ENCODE peak calls at places on chromosomes 5 and 9, in four cellular contexts. D is A549, O is K562, F is H1. Z is an unnamed sample.

GRCh38 chr5:60797482-60798153 is 46.5 kb downstream of the ELOVL7 start:
- DNase-seq in D (no peak), O (no peak), F (no peak), Z (no peak)

GRCh38 chr5:151051066-151051930 is 29.5 kb downstream of the TNIP1 start:
- DNase-seq in O (peak; percentile 75), F (peak; percentile 63), D (peak; percentile 83), Z (peak; percentile 68)

GRCh38 chr5:137605377-137605776 is 106.3 kb upstream of the SPOCK1 start:
- DNase-seq in D (no peak), F (no peak), O (no peak), Z (no peak)

GRCh38 chr9:133003671-133004090 is 25.2 kb downstream of the GFI1B start:
- DNase-seq in F (peak; percentile 49), D (no peak), O (no peak), Z (no peak)

GRCh38 chr5:8961956-8962355 is 583.9 kb downstream of the SEMA5A start:
- DNase-seq in F (no peak), D (no peak), O (no peak), Z (no peak)

GRCh38 chr5:151034422-151035379 is 14.3 kb downstream of the GPX3 start:
- DNase-seq in D (no peak), F (no peak), O (no peak), Z (no peak)

GRCh38 chr5:134435525-134435924 is 23.8 kb upstream of the CDKN2AIPNL start:
- DNase-seq in D (peak; percentile 29), O (no peak), F (no peak), Z (no peak)

GRCh38 chr5:10351199-10351881 is 2.2 kb upstream of the MARCHF6 start:
- DNase-seq in O (no peak), F (no peak), D (no peak), Z (peak; percentile 41)

GRCh38 chr9:1880038-1880565 is 135.0 kb upstream of the SMARCA2 start:
- DNase-seq in F (no peak), D (no peak), O (no peak), Z (no peak)

GRCh38 chr5:96283589-96283988 is 149.5 kb downstream of the PCSK1 start:
- DNase-seq in D (no peak), O (no peak), F (no peak), Z (no peak)

GRCh38 chr9:105447814-105448812 is at the start of gene FSD1L:
- DNase-seq in F (peak; percentile 65), O (peak; percentile 98), D (peak; percentile 93), Z (peak; percentile 84)

GRCh38 chr5:19584131-19584530 is 403.9 kb downstream of the CDH18 start:
- DNase-seq in D (no peak), F (no peak), O (no peak), Z (no peak)

GRCh38 chr9:109166171-109166770 is 778 bp downstream of the FRRS1L start:
- DNase-seq in D (no peak), F (no peak), O (no peak), Z (no peak)

GRCh38 chr9:134063088-134063875 is 4.5 kb downstream of the BRD3 start:
- DNase-seq in F (no peak), O (no peak), D (no peak), Z (no peak)

GRCh38 chr9:127396253-127396807 is 639 bp upstream of the SLC2A8 start:
- DNase-seq in F (no peak), O (no peak), D (no peak), Z (no peak)

GRCh38 chr9:94612071-94612470 is 18.4 kb upstream of the FBP2 start:
- DNase-seq in O (no peak), D (no peak), F (no peak), Z (peak; percentile 56)

GRCh38 chr5:68240196-68240595 is 24.6 kb downstream of the PIK3R1 start:
- DNase-seq in O (no peak), D (no peak), F (no peak), Z (no peak)

GRCh38 chr5:56170557-56170956 is 62.6 kb downstream of the ANKRD55 start:
- DNase-seq in O (no peak), D (no peak), F (no peak), Z (no peak)

GRCh38 chr5:41186143-41186542 is 27.2 kb downstream of the C6 start:
- DNase-seq in F (no peak), D (no peak), O (no peak), Z (no peak)

GRCh38 chr5:81003987-81004386 is 43.8 kb downstream of the RASGRF2 start:
- DNase-seq in D (no peak), O (no peak), F (no peak), Z (no peak)

GRCh38 chr5:199821-200645 is 8.7 kb downstream of the LRRC14B start:
- DNase-seq in O (no peak), F (no peak), D (no peak), Z (no peak)

GRCh38 chr5:133753856-133754255 is 141.5 kb upstream of the FSTL4 start:
- DNase-seq in D (no peak), O (no peak), F (no peak), Z (no peak)

GRCh38 chr9:113916931-113917330 is 40.8 kb downstream of the ZNF618 start:
- DNase-seq in D (no peak), F (no peak), O (no peak), Z (no peak)

GRCh38 chr5:158880514-158881001 is 219.2 kb downstream of the EBF1 start:
- DNase-seq in D (no peak), F (no peak), O (no peak), Z (no peak)

GRCh38 chr5:27191786-27192505 is 153.6 kb upstream of the CDH9 start:
- DNase-seq in D (no peak), F (no peak), O (no peak), Z (no peak)

GRCh38 chr9:4549751-4550295 is 59.6 kb downstream of the SLC1A1 start:
- DNase-seq in F (no peak), D (no peak), O (no peak), Z (no peak)

GRCh38 chr9:93182572-93182971 is 1.4 kb upstream of the WNK2 start:
- DNase-seq in O (no peak), F (no peak), D (no peak), Z (peak; percentile 51)

GRCh38 chr5:108820983-108821382 is 73.3 kb downstream of the FER start:
- DNase-seq in D (no peak), F (no peak), O (no peak), Z (no peak)

GRCh38 chr9:92970467-92970923 is 23.2 kb downstream of the FGD3 start:
- DNase-seq in O (no peak), F (peak; percentile 72), D (no peak), Z (no peak)

GRCh38 chr5:179212870-179213269 is 132.4 kb downstream of the ADAMTS2 start:
- DNase-seq in D (no peak), O (no peak), F (no peak), Z (no peak)

GRCh38 chr5:160174290-160174689 is 55.0 kb upstream of the FABP6 start:
- DNase-seq in O (no peak), F (no peak), D (no peak), Z (no peak)

GRCh38 chr9:70587143-70587710 is 172.8 kb upstream of the KLF9 start:
- DNase-seq in F (no peak), D (no peak), O (no peak), Z (no peak)

GRCh38 chr5:75992677-75993582 is 90.3 kb upstream of the SV2C start:
- DNase-seq in D (no peak), O (no peak), F (no peak), Z (no peak)

GRCh38 chr5:167793700-167794099 is 497.7 kb upstream of the WWC1 start:
- DNase-seq in D (no peak), F (no peak), O (no peak), Z (no peak)

GRCh38 chr9:21746550-21746949 is 55.9 kb upstream of the MTAP start:
- DNase-seq in O (no peak), D (no peak), F (no peak), Z (no peak)
- TF ChIP-seq RNF2 in O (no peak), D (no peak), F (no peak), Z (no peak)

GRCh38 chr5:177303925-177304391 is 359 bp downstream of the PRELID1 start:
- DNase-seq in O (peak; percentile 58), F (no peak), D (no peak), Z (no peak)
- TF ChIP-seq RNF2 in O (no peak), F (no peak), D (no peak), Z (no peak)

GRCh38 chr5:36795366-36795765 is 81.2 kb upstream of the NIPBL start:
- DNase-seq in O (no peak), F (no peak), D (no peak), Z (no peak)

GRCh38 chr5:36792560-36793180 is 83.9 kb upstream of the NIPBL start:
- DNase-seq in F (no peak), D (no peak), O (no peak), Z (no peak)

GRCh38 chr5:36790847-36791246 is 85.7 kb upstream of the NIPBL start:
- DNase-seq in F (no peak), O (no peak), D (no peak), Z (no peak)

GRCh38 chr5:36801521-36801920 is 75.0 kb upstream of the NIPBL start:
- DNase-seq in D (no peak), F (no peak), O (no peak), Z (no peak)

GRCh38 chr5:36796171-36796570 is 80.4 kb upstream of the NIPBL start:
- DNase-seq in F (no peak), D (no peak), O (no peak), Z (no peak)
- TF ChIP-seq RNF2 in F (no peak), D (no peak), O (no peak), Z (no peak)

GRCh38 chr9:104276709-104277245 is 182.7 kb downstream of the SMC2 start:
- DNase-seq in F (no peak), D (no peak), O (no peak), Z (no peak)
- TF ChIP-seq RNF2 in F (no peak), D (no peak), O (no peak), Z (no peak)

GRCh38 chr5:140202610-140203009 is 27.6 kb downstream of the CYSTM1 start:
- DNase-seq in D (no peak), O (no peak), F (no peak), Z (no peak)
- TF ChIP-seq RNF2 in D (no peak), O (no peak), F (no peak), Z (no peak)

GRCh38 chr9:89774971-89775370 is 170.2 kb downstream of the GADD45G start:
- DNase-seq in D (no peak), O (no peak), F (no peak), Z (no peak)

GRCh38 chr9:89778100-89779085 is 173.6 kb downstream of the GADD45G start:
- DNase-seq in D (no peak), O (no peak), F (no peak), Z (peak; percentile 4)

GRCh38 chr9:89777544-89777943 is 172.7 kb downstream of the GADD45G start:
- DNase-seq in O (no peak), F (no peak), D (no peak), Z (no peak)

GRCh38 chr9:89775641-89776040 is 170.8 kb downstream of the GADD45G start:
- DNase-seq in D (no peak), F (no peak), O (no peak), Z (no peak)

DNA sequence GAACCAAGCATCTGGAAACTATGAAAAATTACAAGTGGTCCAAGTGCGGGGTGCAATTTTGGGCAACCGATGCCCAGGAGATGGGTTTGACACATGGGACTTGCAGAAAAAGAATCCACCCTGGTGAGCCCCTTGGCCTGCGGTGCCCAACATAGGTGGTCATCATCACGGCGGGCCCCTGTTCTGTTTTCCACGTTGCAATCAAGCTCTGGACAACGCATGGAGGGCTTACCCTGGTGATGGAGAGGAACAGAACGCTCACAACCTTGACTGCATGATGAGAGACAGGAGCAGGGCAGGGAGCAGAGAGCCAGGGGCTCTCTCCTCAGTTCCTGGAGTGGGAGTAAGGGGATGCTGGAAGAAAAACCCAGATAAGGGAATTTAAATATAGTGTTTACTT is 172.0 kb downstream of the GADD45G start:
- DNase-seq in F (no peak), D (no peak), O (no peak), Z (no peak)
- TF ChIP-seq RNF2 in F (no peak), D (no peak), O (no peak), Z (no peak)

GRCh38 chr5:144778546-144778945 is 607.9 kb downstream of the KCTD16 start:
- DNase-seq in O (no peak), F (no peak), D (no peak), Z (no peak)
- TF ChIP-seq RNF2 in O (no peak), F (no peak), D (no peak), Z (no peak)